ENCODE peak calls at places on chromosomes 11 and 22, in five cellular contexts. F is stimulated activated naive CD4-positive, alpha-beta T cell; O is activated CD4-positive, CD25-positive, alpha-beta regulatory T cell treated with anti-CD3 and anti-CD28 coated beads, Interleukin-2, amount 50 U/mL, for 16 hours; T is cardiac septum; J is activated naive CD8-positive, alpha-beta T cell treated with anti-CD3 and anti-CD28 coated beads, Interleukin-2, amount 10 ng/mL, durations not matched to agents 7 days and 5 days. H is an unnamed sample.

GRCh38 chr22:47631571-47632102 is 869.2 kb downstream of the TBC1D22A start:
- DNase-seq in O (no peak), T (no peak), J (no peak), F (no peak), H (no peak)

GRCh38 chr11:86091086-86091485 is 22.2 kb upstream of the PICALM start:
- DNase-seq in O (no peak), F (no peak), J (no peak), T (no peak), H (no peak)

GRCh38 chr11:84719935-84720577 is 907.1 kb downstream of the DLG2 start:
- DNase-seq in F (no peak), T (no peak), J (peak; percentile 23), O (no peak), H (no peak)

GRCh38 chr22:28802595-28803087 is 2.3 kb upstream of the XBP1 start:
- DNase-seq in F (peak; percentile 19), O (no peak), T (no peak), J (no peak), H (no peak)

GRCh38 chr22:26888887-26889286 is 231.5 kb downstream of the MIAT start:
- DNase-seq in O (no peak), J (no peak), F (no peak), T (no peak), H (no peak)

GRCh38 chr22:40203568-40203967 is 25.8 kb downstream of the TNRC6B start:
- DNase-seq in O (no peak), T (no peak), F (peak; percentile 36), J (no peak), H (no peak)

GRCh38 chr22:46551996-46552395 is 14.6 kb upstream of the CELSR1 start:
- DNase-seq in J (no peak), O (no peak), F (no peak), T (no peak), H (no peak)

GRCh38 chr22:40406063-40406890 is 35.9 kb downstream of the SGSM3 start:
- DNase-seq in O (no peak), J (no peak), F (no peak), T (no peak), H (no peak)

GRCh38 chr22:31943206-31943975 is 944 bp upstream of the YWHAH start:
- DNase-seq in F (no peak), J (no peak), O (no peak), T (peak; percentile 2), H (no peak)

GRCh38 chr22:35059632-35060031 is 6.3 kb upstream of the ISX start:
- DNase-seq in J (no peak), F (no peak), O (no peak), T (no peak), H (no peak)

GRCh38 chr22:45334068-45334467 is 24.3 kb downstream of the FAM118A start:
- DNase-seq in J (no peak), O (no peak), T (no peak), F (no peak), H (no peak)

GRCh38 chr11:68038226-68038717 is 553 bp upstream of the TCIRG1 start:
- DNase-seq in O (no peak), F (no peak), J (no peak), T (no peak), H (no peak)

GRCh38 chr11:763073-763463 is 14.2 kb downstream of the GATD1 start:
- DNase-seq in J (no peak), O (no peak), T (no peak), F (no peak), H (peak; percentile 75)

GRCh38 chr11:106012744-106013143 is 9.3 kb downstream of the MSANTD4 start:
- DNase-seq in F (no peak), J (no peak), T (no peak), O (no peak), H (no peak)

GRCh38 chr22:31612891-31613285 is 49.1 kb downstream of the PISD start:
- DNase-seq in J (no peak), O (no peak), T (no peak), F (no peak), H (no peak)

GRCh38 chr22:30611197-30611596 is 4.2 kb downstream of the TCN2 start:
- DNase-seq in J (no peak), O (no peak), F (no peak), T (no peak), H (no peak)

GRCh38 chr11:95067828-95068244 is 1.1 kb downstream of the SRSF8 start:
- DNase-seq in F (no peak), O (no peak), J (no peak), T (peak; percentile 80), H (no peak)

GRCh38 chr11:61577383-61578118 is 3.3 kb downstream of the SYT7 start:
- DNase-seq in F (no peak), J (no peak), T (no peak), O (no peak), H (no peak)

GRCh38 chr22:26674211-26675190 is 17.1 kb downstream of the MIAT start:
- DNase-seq in J (peak; percentile 51), F (no peak), T (no peak), O (no peak), H (peak; percentile 50)

GRCh38 chr22:25824828-25825474 is 83.0 kb downstream of the MYO18B start:
- DNase-seq in O (no peak), F (no peak), T (peak; percentile 63), J (no peak), H (no peak)

GRCh38 chr22:36411589-36412258 is 24.0 kb upstream of the MYH9 start:
- DNase-seq in T (no peak), O (no peak), J (no peak), F (peak; percentile 9), H (peak; percentile 87)

GRCh38 chr11:9214765-9215164 is 50.4 kb downstream of the DENND5A start:
- DNase-seq in F (no peak), T (no peak), J (no peak), O (no peak), H (no peak)

GRCh38 chr22:26287382-26288228 is 118.3 kb downstream of the SEZ6L start:
- DNase-seq in F (no peak), J (no peak), O (no peak), T (no peak), H (no peak)

GRCh38 chr11:45652781-45653180 is 12.6 kb downstream of the CHST1 start:
- DNase-seq in O (no peak), J (no peak), T (no peak), F (no peak), H (no peak)

GRCh38 chr11:2912498-2912897 is 16.7 kb downstream of the PHLDA2 start:
- DNase-seq in T (no peak), F (no peak), O (no peak), J (no peak), H (peak; percentile 94)

GRCh38 chr11:130179396-130180306 is 20.1 kb downstream of the ST14 start:
- DNase-seq in F (no peak), O (no peak), T (no peak), J (no peak), H (no peak)

GRCh38 chr11:117434481-117434880 is 106.8 kb downstream of the CEP164 start:
- DNase-seq in J (no peak), F (no peak), T (no peak), O (no peak), H (no peak)

GRCh38 chr11:92443109-92443508 is 218.5 kb downstream of the FAT3 start:
- DNase-seq in O (no peak), F (no peak), T (no peak), J (no peak), H (no peak)

GRCh38 chr22:23251445-23252093 is 71.3 kb downstream of the BCR start:
- DNase-seq in F (no peak), T (no peak), J (no peak), O (no peak), H (peak; percentile 83)

GRCh38 chr22:46390652-46391301 is 55.3 kb downstream of the TRMU start:
- DNase-seq in J (no peak), O (no peak), T (no peak), F (no peak), H (peak; percentile 69)

GRCh38 chr22:40345271-40345670 is 1.0 kb upstream of the ADSL start:
- DNase-seq in T (no peak), O (no peak), F (no peak), J (no peak), H (no peak)

H was measured in Peyer's patch.